ENCODE peak calls at places on chromosome 19, in nine cellular contexts. One of them, this sample, is unnamed.

GRCh38 chr19:16023558-16023915 is 52.8 kb upstream of the TPM4 start:
- DNase-seq in myocyte: no peak
- DNase-seq in astrocyte of the cerebellum: no peak
- DNase-seq in GM03348: no peak
- DNase-seq in stimulated activated naive CD4-positive, alpha-beta T cell: no peak
- DNase-seq in stimulated activated CD4-positive, alpha-beta T cell treated with anti-CD3 and anti-CD28 coated beads, Interleukin-4, amount 100 ng/mL, for 24 hours: no peak
- DNase-seq in tibial artery: peak; percentile 44
- DNase-seq in DND-41: no peak
- DNase-seq in activated naive CD8-positive, alpha-beta T cell treated with anti-CD3 and anti-CD28 coated beads, Interleukin-2, amount 10 ng/mL, durations not matched to agents 7 days and 5 days: no peak
- DNase-seq in this sample: peak; percentile 76

GRCh38 chr19:1475751-1476437 is 3.1 kb downstream of the C19orf25 start:
- DNase-seq in activated naive CD8-positive, alpha-beta T cell treated with anti-CD3 and anti-CD28 coated beads, Interleukin-2, amount 10 ng/mL, durations not matched to agents 7 days and 5 days: no peak
- DNase-seq in stimulated activated CD4-positive, alpha-beta T cell treated with anti-CD3 and anti-CD28 coated beads, Interleukin-4, amount 100 ng/mL, for 24 hours: no peak
- DNase-seq in DND-41: no peak
- DNase-seq in GM03348: no peak
- DNase-seq in tibial artery: no peak
- DNase-seq in astrocyte of the cerebellum: no peak
- DNase-seq in stimulated activated naive CD4-positive, alpha-beta T cell: no peak
- DNase-seq in myocyte: no peak
- DNase-seq in this sample: no peak

GRCh38 chr19:1904385-1905070 is 671 bp upstream of the ADAT3 start:
- DNase-seq in astrocyte of the cerebellum: no peak
- DNase-seq in tibial artery: no peak
- DNase-seq in stimulated activated CD4-positive, alpha-beta T cell treated with anti-CD3 and anti-CD28 coated beads, Interleukin-4, amount 100 ng/mL, for 24 hours: no peak
- DNase-seq in activated naive CD8-positive, alpha-beta T cell treated with anti-CD3 and anti-CD28 coated beads, Interleukin-2, amount 10 ng/mL, durations not matched to agents 7 days and 5 days: no peak
- DNase-seq in DND-41: no peak
- DNase-seq in stimulated activated naive CD4-positive, alpha-beta T cell: no peak
- DNase-seq in myocyte: no peak
- DNase-seq in GM03348: no peak
- DNase-seq in this sample: no peak

GRCh38 chr19:55527197-55528029 is 9.5 kb downstream of the SBK2 start:
- DNase-seq in DND-41: no peak
- DNase-seq in astrocyte of the cerebellum: no peak
- DNase-seq in GM03348: no peak
- DNase-seq in activated naive CD8-positive, alpha-beta T cell treated with anti-CD3 and anti-CD28 coated beads, Interleukin-2, amount 10 ng/mL, durations not matched to agents 7 days and 5 days: no peak
- DNase-seq in stimulated activated CD4-positive, alpha-beta T cell treated with anti-CD3 and anti-CD28 coated beads, Interleukin-4, amount 100 ng/mL, for 24 hours: no peak
- DNase-seq in tibial artery: no peak
- DNase-seq in stimulated activated naive CD4-positive, alpha-beta T cell: no peak
- DNase-seq in myocyte: no peak
- DNase-seq in this sample: no peak

GRCh38 chr19:4379383-4380253 is 20.7 kb downstream of the SH3GL1 start:
- DNase-seq in stimulated activated CD4-positive, alpha-beta T cell treated with anti-CD3 and anti-CD28 coated beads, Interleukin-4, amount 100 ng/mL, for 24 hours: peak; percentile 46
- DNase-seq in GM03348: no peak
- DNase-seq in stimulated activated naive CD4-positive, alpha-beta T cell: peak; percentile 6
- DNase-seq in tibial artery: peak; percentile 55
- DNase-seq in astrocyte of the cerebellum: no peak
- DNase-seq in myocyte: peak; percentile 97
- DNase-seq in DND-41: no peak
- DNase-seq in activated naive CD8-positive, alpha-beta T cell treated with anti-CD3 and anti-CD28 coated beads, Interleukin-2, amount 10 ng/mL, durations not matched to agents 7 days and 5 days: peak; percentile 50
- DNase-seq in this sample: peak; percentile 89

GRCh38 chr19:33621811-33622504 is at the start of gene CHST8:
- DNase-seq in myocyte: no peak
- DNase-seq in tibial artery: no peak
- DNase-seq in GM03348: peak; percentile 86
- DNase-seq in astrocyte of the cerebellum: no peak
- DNase-seq in activated naive CD8-positive, alpha-beta T cell treated with anti-CD3 and anti-CD28 coated beads, Interleukin-2, amount 10 ng/mL, durations not matched to agents 7 days and 5 days: no peak
- DNase-seq in DND-41: no peak
- DNase-seq in stimulated activated naive CD4-positive, alpha-beta T cell: no peak
- DNase-seq in stimulated activated CD4-positive, alpha-beta T cell treated with anti-CD3 and anti-CD28 coated beads, Interleukin-4, amount 100 ng/mL, for 24 hours: no peak
- DNase-seq in this sample: no peak

GRCh38 chr19:2191456-2191931 is 27.8 kb downstream of the DOT1L start:
- DNase-seq in tibial artery: no peak
- DNase-seq in DND-41: no peak
- DNase-seq in stimulated activated CD4-positive, alpha-beta T cell treated with anti-CD3 and anti-CD28 coated beads, Interleukin-4, amount 100 ng/mL, for 24 hours: no peak
- DNase-seq in stimulated activated naive CD4-positive, alpha-beta T cell: no peak
- DNase-seq in astrocyte of the cerebellum: no peak
- DNase-seq in GM03348: no peak
- DNase-seq in activated naive CD8-positive, alpha-beta T cell treated with anti-CD3 and anti-CD28 coated beads, Interleukin-2, amount 10 ng/mL, durations not matched to agents 7 days and 5 days: no peak
- DNase-seq in myocyte: no peak
- DNase-seq in this sample: no peak

GRCh38 chr19:16655727-16656126 is 4.2 kb downstream of the SMIM7 start:
- DNase-seq in GM03348: no peak
- DNase-seq in stimulated activated naive CD4-positive, alpha-beta T cell: no peak
- DNase-seq in astrocyte of the cerebellum: no peak
- DNase-seq in tibial artery: no peak
- DNase-seq in activated naive CD8-positive, alpha-beta T cell treated with anti-CD3 and anti-CD28 coated beads, Interleukin-2, amount 10 ng/mL, durations not matched to agents 7 days and 5 days: no peak
- DNase-seq in myocyte: no peak
- DNase-seq in DND-41: no peak
- DNase-seq in stimulated activated CD4-positive, alpha-beta T cell treated with anti-CD3 and anti-CD28 coated beads, Interleukin-4, amount 100 ng/mL, for 24 hours: no peak
- DNase-seq in this sample: no peak

GRCh38 chr19:2150794-2151338 is 500 bp downstream of the AP3D1 start:
- DNase-seq in activated naive CD8-positive, alpha-beta T cell treated with anti-CD3 and anti-CD28 coated beads, Interleukin-2, amount 10 ng/mL, durations not matched to agents 7 days and 5 days: no peak
- DNase-seq in stimulated activated naive CD4-positive, alpha-beta T cell: no peak
- DNase-seq in tibial artery: no peak
- DNase-seq in astrocyte of the cerebellum: no peak
- DNase-seq in myocyte: peak; percentile 18
- DNase-seq in stimulated activated CD4-positive, alpha-beta T cell treated with anti-CD3 and anti-CD28 coated beads, Interleukin-4, amount 100 ng/mL, for 24 hours: no peak
- DNase-seq in GM03348: peak; percentile 40
- DNase-seq in DND-41: no peak
- DNase-seq in this sample: no peak

GRCh38 chr19:12784394-12784870 is 6.9 kb upstream of the JUNB start:
- DNase-seq in tibial artery: no peak
- DNase-seq in stimulated activated naive CD4-positive, alpha-beta T cell: peak; percentile 36
- DNase-seq in GM03348: no peak
- DNase-seq in activated naive CD8-positive, alpha-beta T cell treated with anti-CD3 and anti-CD28 coated beads, Interleukin-2, amount 10 ng/mL, durations not matched to agents 7 days and 5 days: no peak
- DNase-seq in DND-41: no peak
- DNase-seq in stimulated activated CD4-positive, alpha-beta T cell treated with anti-CD3 and anti-CD28 coated beads, Interleukin-4, amount 100 ng/mL, for 24 hours: peak; percentile 23
- DNase-seq in astrocyte of the cerebellum: no peak
- DNase-seq in myocyte: no peak
- DNase-seq in this sample: no peak

GRCh38 chr19:50722248-50723013 is 733 bp upstream of the CLEC11A start:
- DNase-seq in GM03348: no peak
- DNase-seq in activated naive CD8-positive, alpha-beta T cell treated with anti-CD3 and anti-CD28 coated beads, Interleukin-2, amount 10 ng/mL, durations not matched to agents 7 days and 5 days: no peak
- DNase-seq in tibial artery: no peak
- DNase-seq in astrocyte of the cerebellum: no peak
- DNase-seq in stimulated activated CD4-positive, alpha-beta T cell treated with anti-CD3 and anti-CD28 coated beads, Interleukin-4, amount 100 ng/mL, for 24 hours: no peak
- DNase-seq in DND-41: no peak
- DNase-seq in myocyte: no peak
- DNase-seq in stimulated activated naive CD4-positive, alpha-beta T cell: no peak
- DNase-seq in this sample: no peak

GRCh38 chr19:36103842-36104552 is 6.9 kb upstream of the OVOL3 start:
- DNase-seq in tibial artery: no peak
- DNase-seq in myocyte: no peak
- DNase-seq in stimulated activated naive CD4-positive, alpha-beta T cell: no peak
- DNase-seq in GM03348: no peak
- DNase-seq in activated naive CD8-positive, alpha-beta T cell treated with anti-CD3 and anti-CD28 coated beads, Interleukin-2, amount 10 ng/mL, durations not matched to agents 7 days and 5 days: no peak
- DNase-seq in astrocyte of the cerebellum: no peak
- DNase-seq in stimulated activated CD4-positive, alpha-beta T cell treated with anti-CD3 and anti-CD28 coated beads, Interleukin-4, amount 100 ng/mL, for 24 hours: no peak
- DNase-seq in DND-41: no peak
- DNase-seq in this sample: no peak

GRCh38 chr19:4234142-4234861 is 5.0 kb downstream of the EBI3 start:
- DNase-seq in GM03348: no peak
- DNase-seq in stimulated activated CD4-positive, alpha-beta T cell treated with anti-CD3 and anti-CD28 coated beads, Interleukin-4, amount 100 ng/mL, for 24 hours: no peak
- DNase-seq in astrocyte of the cerebellum: no peak
- DNase-seq in tibial artery: no peak
- DNase-seq in stimulated activated naive CD4-positive, alpha-beta T cell: no peak
- DNase-seq in activated naive CD8-positive, alpha-beta T cell treated with anti-CD3 and anti-CD28 coated beads, Interleukin-2, amount 10 ng/mL, durations not matched to agents 7 days and 5 days: no peak
- DNase-seq in DND-41: no peak
- DNase-seq in myocyte: no peak
- DNase-seq in this sample: no peak

GRCh38 chr19:35644987-35645679 is 3.0 kb upstream of the COX6B1 start:
- DNase-seq in tibial artery: peak; percentile 93
- DNase-seq in stimulated activated CD4-positive, alpha-beta T cell treated with anti-CD3 and anti-CD28 coated beads, Interleukin-4, amount 100 ng/mL, for 24 hours: peak; percentile 83
- DNase-seq in DND-41: peak; percentile 93
- DNase-seq in GM03348: peak; percentile 84
- DNase-seq in myocyte: peak; percentile 55
- DNase-seq in astrocyte of the cerebellum: no peak
- DNase-seq in activated naive CD8-positive, alpha-beta T cell treated with anti-CD3 and anti-CD28 coated beads, Interleukin-2, amount 10 ng/mL, durations not matched to agents 7 days and 5 days: peak; percentile 84
- DNase-seq in stimulated activated naive CD4-positive, alpha-beta T cell: peak; percentile 27
- DNase-seq in this sample: peak; percentile 97

GRCh38 chr19:38389101-38389925 is 816 bp downstream of the SPRED3 start:
- DNase-seq in stimulated activated naive CD4-positive, alpha-beta T cell: no peak
- DNase-seq in activated naive CD8-positive, alpha-beta T cell treated with anti-CD3 and anti-CD28 coated beads, Interleukin-2, amount 10 ng/mL, durations not matched to agents 7 days and 5 days: no peak
- DNase-seq in GM03348: peak; percentile 89
- DNase-seq in astrocyte of the cerebellum: peak; percentile 42
- DNase-seq in tibial artery: peak; percentile 73
- DNase-seq in stimulated activated CD4-positive, alpha-beta T cell treated with anti-CD3 and anti-CD28 coated beads, Interleukin-4, amount 100 ng/mL, for 24 hours: no peak
- DNase-seq in DND-41: no peak
- DNase-seq in myocyte: peak; percentile 63
- DNase-seq in this sample: no peak

GRCh38 chr19:33640773-33641172 is 19.0 kb downstream of the CHST8 start:
- DNase-seq in myocyte: no peak
- DNase-seq in tibial artery: no peak
- DNase-seq in stimulated activated CD4-positive, alpha-beta T cell treated with anti-CD3 and anti-CD28 coated beads, Interleukin-4, amount 100 ng/mL, for 24 hours: no peak
- DNase-seq in GM03348: no peak
- DNase-seq in DND-41: no peak
- DNase-seq in astrocyte of the cerebellum: no peak
- DNase-seq in stimulated activated naive CD4-positive, alpha-beta T cell: no peak
- DNase-seq in activated naive CD8-positive, alpha-beta T cell treated with anti-CD3 and anti-CD28 coated beads, Interleukin-2, amount 10 ng/mL, durations not matched to agents 7 days and 5 days: no peak
- DNase-seq in this sample: peak; percentile 66

GRCh38 chr19:14203258-14203657 is 2.7 kb downstream of the ADGRL1 start:
- DNase-seq in myocyte: no peak
- DNase-seq in GM03348: no peak
- DNase-seq in DND-41: no peak
- DNase-seq in astrocyte of the cerebellum: no peak
- DNase-seq in stimulated activated naive CD4-positive, alpha-beta T cell: no peak
- DNase-seq in tibial artery: no peak
- DNase-seq in stimulated activated CD4-positive, alpha-beta T cell treated with anti-CD3 and anti-CD28 coated beads, Interleukin-4, amount 100 ng/mL, for 24 hours: no peak
- DNase-seq in activated naive CD8-positive, alpha-beta T cell treated with anti-CD3 and anti-CD28 coated beads, Interleukin-2, amount 10 ng/mL, durations not matched to agents 7 days and 5 days: no peak
- DNase-seq in this sample: no peak

GRCh38 chr19:15379996-15380647 is 535 bp upstream of the AKAP8 start:
- DNase-seq in stimulated activated naive CD4-positive, alpha-beta T cell: no peak
- DNase-seq in astrocyte of the cerebellum: no peak
- DNase-seq in GM03348: no peak
- DNase-seq in tibial artery: no peak
- DNase-seq in activated naive CD8-positive, alpha-beta T cell treated with anti-CD3 and anti-CD28 coated beads, Interleukin-2, amount 10 ng/mL, durations not matched to agents 7 days and 5 days: no peak
- DNase-seq in myocyte: peak; percentile 61
- DNase-seq in stimulated activated CD4-positive, alpha-beta T cell treated with anti-CD3 and anti-CD28 coated beads, Interleukin-4, amount 100 ng/mL, for 24 hours: no peak
- DNase-seq in DND-41: no peak
- DNase-seq in this sample: no peak

GRCh38 chr19:31066385-31066784 is 282.9 kb downstream of the TSHZ3 start:
- DNase-seq in stimulated activated naive CD4-positive, alpha-beta T cell: no peak
- DNase-seq in myocyte: peak; percentile 65
- DNase-seq in GM03348: peak; percentile 82
- DNase-seq in activated naive CD8-positive, alpha-beta T cell treated with anti-CD3 and anti-CD28 coated beads, Interleukin-2, amount 10 ng/mL, durations not matched to agents 7 days and 5 days: no peak
- DNase-seq in tibial artery: no peak
- DNase-seq in DND-41: no peak
- DNase-seq in astrocyte of the cerebellum: peak; percentile 23
- DNase-seq in stimulated activated CD4-positive, alpha-beta T cell treated with anti-CD3 and anti-CD28 coated beads, Interleukin-4, amount 100 ng/mL, for 24 hours: no peak
- DNase-seq in this sample: no peak

GRCh38 chr19:17376935-17377600 is at the start of gene PLVAP:
- DNase-seq in stimulated activated CD4-positive, alpha-beta T cell treated with anti-CD3 and anti-CD28 coated beads, Interleukin-4, amount 100 ng/mL, for 24 hours: no peak
- DNase-seq in astrocyte of the cerebellum: no peak
- DNase-seq in myocyte: no peak
- DNase-seq in GM03348: no peak
- DNase-seq in activated naive CD8-positive, alpha-beta T cell treated with anti-CD3 and anti-CD28 coated beads, Interleukin-2, amount 10 ng/mL, durations not matched to agents 7 days and 5 days: no peak
- DNase-seq in tibial artery: peak; percentile 69
- DNase-seq in stimulated activated naive CD4-positive, alpha-beta T cell: no peak
- DNase-seq in DND-41: no peak
- DNase-seq in this sample: no peak

GRCh38 chr19:2477141-2477710 is 1.3 kb downstream of the GADD45B start:
- DNase-seq in myocyte: peak; percentile 58
- DNase-seq in stimulated activated naive CD4-positive, alpha-beta T cell: no peak
- DNase-seq in astrocyte of the cerebellum: no peak
- DNase-seq in activated naive CD8-positive, alpha-beta T cell treated with anti-CD3 and anti-CD28 coated beads, Interleukin-2, amount 10 ng/mL, durations not matched to agents 7 days and 5 days: peak; percentile 67
- DNase-seq in GM03348: peak; percentile 27
- DNase-seq in DND-41: no peak
- DNase-seq in stimulated activated CD4-positive, alpha-beta T cell treated with anti-CD3 and anti-CD28 coated beads, Interleukin-4, amount 100 ng/mL, for 24 hours: peak; percentile 37
- DNase-seq in tibial artery: peak; percentile 79
- DNase-seq in this sample: no peak

GRCh38 chr19:4172861-4173473 is 9.4 kb downstream of the SIRT6 start:
- DNase-seq in myocyte: peak; percentile 68
- DNase-seq in GM03348: peak; percentile 84
- DNase-seq in astrocyte of the cerebellum: no peak
- DNase-seq in stimulated activated CD4-positive, alpha-beta T cell treated with anti-CD3 and anti-CD28 coated beads, Interleukin-4, amount 100 ng/mL, for 24 hours: peak; percentile 65
- DNase-seq in tibial artery: no peak
- DNase-seq in activated naive CD8-positive, alpha-beta T cell treated with anti-CD3 and anti-CD28 coated beads, Interleukin-2, amount 10 ng/mL, durations not matched to agents 7 days and 5 days: peak; percentile 90
- DNase-seq in stimulated activated naive CD4-positive, alpha-beta T cell: peak; percentile 20
- DNase-seq in DND-41: peak; percentile 76
- DNase-seq in this sample: no peak

GRCh38 chr19:5149508-5149907 is 180.6 kb downstream of the KDM4B start:
- DNase-seq in DND-41: no peak
- DNase-seq in astrocyte of the cerebellum: no peak
- DNase-seq in GM03348: no peak
- DNase-seq in stimulated activated CD4-positive, alpha-beta T cell treated with anti-CD3 and anti-CD28 coated beads, Interleukin-4, amount 100 ng/mL, for 24 hours: no peak
- DNase-seq in activated naive CD8-positive, alpha-beta T cell treated with anti-CD3 and anti-CD28 coated beads, Interleukin-2, amount 10 ng/mL, durations not matched to agents 7 days and 5 days: no peak
- DNase-seq in stimulated activated naive CD4-positive, alpha-beta T cell: no peak
- DNase-seq in myocyte: no peak
- DNase-seq in tibial artery: peak; percentile 60
- DNase-seq in this sample: no peak

GRCh38 chr19:48023518-48023917 is 20.4 kb downstream of the CABP5 start:
- DNase-seq in tibial artery: no peak
- DNase-seq in stimulated activated naive CD4-positive, alpha-beta T cell: no peak
- DNase-seq in GM03348: no peak
- DNase-seq in DND-41: no peak
- DNase-seq in myocyte: no peak
- DNase-seq in stimulated activated CD4-positive, alpha-beta T cell treated with anti-CD3 and anti-CD28 coated beads, Interleukin-4, amount 100 ng/mL, for 24 hours: no peak
- DNase-seq in astrocyte of the cerebellum: no peak
- DNase-seq in activated naive CD8-positive, alpha-beta T cell treated with anti-CD3 and anti-CD28 coated beads, Interleukin-2, amount 10 ng/mL, durations not matched to agents 7 days and 5 days: no peak
- DNase-seq in this sample: no peak

GRCh38 chr19:50003810-50004419 is 21.3 kb downstream of the VRK3 start:
- DNase-seq in stimulated activated naive CD4-positive, alpha-beta T cell: no peak
- DNase-seq in tibial artery: peak; percentile 87
- DNase-seq in activated naive CD8-positive, alpha-beta T cell treated with anti-CD3 and anti-CD28 coated beads, Interleukin-2, amount 10 ng/mL, durations not matched to agents 7 days and 5 days: no peak
- DNase-seq in DND-41: no peak
- DNase-seq in stimulated activated CD4-positive, alpha-beta T cell treated with anti-CD3 and anti-CD28 coated beads, Interleukin-4, amount 100 ng/mL, for 24 hours: peak; percentile 40
- DNase-seq in myocyte: peak; percentile 97
- DNase-seq in astrocyte of the cerebellum: peak; percentile 96
- DNase-seq in GM03348: peak; percentile 94
- DNase-seq in this sample: peak; percentile 35